ENCODE peak calls at places on chromosomes 11 and 22, in four cellular contexts. T is fibroblast of lung, S is skeletal muscle cell, E is AG04450. P is an unnamed sample.

GRCh38 chr11:93330446-93330984 is at the start of gene DEUP1:
- DNase-seq in E (no peak), T (peak; percentile 28), S (no peak), P (peak; percentile 58)

GRCh38 chr11:17714356-17714854 is 5.0 kb upstream of the MYOD1 start:
- DNase-seq in T (no peak), S (no peak), E (no peak), P (no peak)

GRCh38 chr11:111299111-111300026 is 1.0 kb downstream of the POU2AF3 start:
- DNase-seq in T (peak; percentile 46), E (no peak), S (no peak), P (peak; percentile 52)

GRCh38 chr11:72227316-72228228 is 3.0 kb downstream of the INPPL1 start:
- DNase-seq in T (peak; percentile 50), E (no peak), S (no peak), P (no peak)

GRCh38 chr11:47375546-47376085 is 2.7 kb downstream of the SPI1 start:
- DNase-seq in S (no peak), T (no peak), E (no peak), P (no peak)

GRCh38 chr11:72760543-72761400 is 8.6 kb upstream of the ARAP1 start:
- DNase-seq in E (no peak), S (peak; percentile 27), T (peak; percentile 72), P (no peak)

GRCh38 chr11:95092549-95093324 is 3.1 kb downstream of the ENDOD1 start:
- DNase-seq in T (peak; percentile 69), S (peak; percentile 53), E (no peak), P (no peak)

GRCh38 chr22:16955678-16956210 is 52.3 kb downstream of the GAB4 start:
- DNase-seq in S (no peak), E (no peak), T (no peak), P (no peak)

GRCh38 chr11:22521226-22521625 is 104.4 kb downstream of the FANCF start:
- DNase-seq in E (no peak), T (peak; percentile 1), S (no peak), P (no peak)

GRCh38 chr22:21945453-21946261 is 7.0 kb downstream of the PPM1F start:
- DNase-seq in T (no peak), E (no peak), S (no peak), P (no peak)

GRCh38 chr11:13962562-13963168 is at the start of gene SPON1:
- DNase-seq in T (peak; percentile 49), E (no peak), S (no peak), P (peak; percentile 75)

GRCh38 chr11:3120071-3120792 is 44.9 kb downstream of the OSBPL5 start:
- DNase-seq in T (no peak), E (no peak), S (no peak), P (no peak)

GRCh38 chr22:23793326-23793725 is 6.6 kb downstream of the SMARCB1 start:
- DNase-seq in S (no peak), E (no peak), T (no peak), P (no peak)

GRCh38 chr11:75349540-75350116 is 1.8 kb downstream of the ARRB1 start:
- DNase-seq in E (no peak), S (no peak), T (no peak), P (peak; percentile 52)

GRCh38 chr22:42646569-42647525 is 2.3 kb downstream of the CYB5R3 start:
- DNase-seq in E (no peak), T (no peak), S (no peak), P (no peak)

GRCh38 chr11:24575392-24575791 is 78.5 kb downstream of the LUZP2 start:
- DNase-seq in E (no peak), T (peak; percentile 43), S (no peak), P (no peak)

GRCh38 chr11:2663915-2664314 is 35.9 kb downstream of the KCNQ1OT1 start:
- DNase-seq in S (no peak), T (no peak), E (no peak), P (no peak)

GRCh38 chr11:86068138-86068861 is 584 bp downstream of the PICALM start:
- DNase-seq in T (no peak), E (no peak), S (no peak), P (peak; percentile 23)

GRCh38 chr11:94791216-94791889 is 23.2 kb downstream of the AMOTL1 start:
- DNase-seq in E (no peak), S (no peak), T (no peak), P (no peak)

GRCh38 chr11:12224537-12224893 is 114.1 kb downstream of the MICAL2 start:
- DNase-seq in S (peak; percentile 76), T (peak; percentile 97), E (peak; percentile 88), P (no peak)

GRCh38 chr22:42180349-42180842 is 49.8 kb upstream of the CYP2D6 start:
- DNase-seq in T (peak; percentile 15), E (no peak), S (no peak), P (no peak)

GRCh38 chr22:46815896-46816721 is 53.7 kb downstream of the TBC1D22A start:
- DNase-seq in S (no peak), T (peak; percentile 60), E (no peak), P (no peak)

GRCh38 chr11:86459682-86460460 is 85.2 kb downstream of the CCDC81 start:
- DNase-seq in S (peak; percentile 88), T (peak; percentile 71), E (peak; percentile 83), P (no peak)

GRCh38 chr22:23283591-23284503 is 103.5 kb downstream of the BCR start:
- DNase-seq in T (no peak), E (no peak), S (no peak), P (no peak)

GRCh38 chr11:122068096-122068495 is 47.9 kb downstream of the BLID start:
- DNase-seq in S (no peak), T (no peak), E (no peak), P (no peak)
- H3K4me3 ChIP-seq in S (no peak overlapping the region), T (no peak overlapping the region), E (no peak overlapping the region), P (no peak overlapping the region)

DNA sequence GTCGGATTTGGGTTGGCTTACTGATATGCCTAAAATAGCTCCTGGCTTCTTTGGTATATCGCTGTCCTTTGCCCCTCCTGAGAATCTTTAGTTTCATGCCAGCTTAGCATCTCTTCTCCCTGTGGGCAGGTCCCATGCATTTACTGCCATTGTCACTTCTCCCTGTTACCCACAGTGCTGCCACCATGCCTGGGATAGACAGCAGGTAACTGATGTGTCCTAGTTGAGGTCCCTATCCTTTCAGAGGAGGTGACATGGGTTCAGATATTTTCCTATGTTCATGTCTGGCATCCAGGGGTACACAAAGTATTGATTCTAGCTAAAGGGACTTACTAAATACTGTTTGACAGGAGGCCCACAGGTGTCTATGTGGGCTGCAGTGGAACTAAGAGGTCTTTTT is 8.3 kb downstream of the TIMP3 start:
- DNase-seq in E (no peak), S (no peak), T (no peak), P (no peak)
- H3K4me3 ChIP-seq in E (no peak overlapping the region), S (no peak overlapping the region), T (no peak overlapping the region), P (no peak overlapping the region)

DNA sequence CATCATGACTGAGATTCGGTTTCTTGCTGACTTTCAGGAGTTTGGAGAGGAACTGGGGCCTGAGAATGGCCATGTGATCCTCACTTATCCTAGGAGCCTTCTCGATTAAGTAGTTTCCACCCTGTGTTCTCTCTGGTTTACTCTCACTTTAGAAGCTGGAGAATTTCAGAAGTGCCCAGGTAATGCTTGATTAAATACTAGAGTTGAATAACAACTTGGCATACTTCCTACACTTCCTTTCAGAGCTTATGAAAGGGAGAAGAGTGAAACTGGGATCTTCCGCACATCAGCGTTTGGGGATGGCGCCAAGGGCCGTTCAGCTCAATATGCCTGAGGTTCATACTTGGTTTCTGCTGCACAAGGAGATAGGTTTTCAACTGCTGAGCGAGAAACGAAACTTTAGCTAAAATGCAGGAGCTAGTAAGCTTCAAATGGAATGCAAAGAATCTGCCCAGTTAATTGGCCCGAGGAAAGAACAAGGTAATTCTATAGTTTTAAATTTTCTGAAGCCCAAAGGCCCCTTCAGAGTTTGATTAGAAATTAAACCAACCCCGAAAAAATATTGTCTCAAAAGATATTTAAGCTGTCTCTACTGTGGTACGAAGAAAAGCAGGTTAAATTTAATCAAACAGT is 823 bp upstream of the MUC15 start:
- DNase-seq in T (no peak), E (no peak), S (no peak), P (peak; percentile 8)
- H3K4me3 ChIP-seq in T (no peak overlapping the region), E (no peak overlapping the region), S (no peak overlapping the region), P (no peak overlapping the region)

GRCh38 chr11:90757851-90758494 is 535.1 kb upstream of the CHORDC1 start:
- DNase-seq in S (no peak), E (no peak), T (no peak), P (no peak)

GRCh38 chr11:90756617-90757016 is 533.8 kb upstream of the CHORDC1 start:
- DNase-seq in E (no peak), S (no peak), T (no peak), P (no peak)

DNA sequence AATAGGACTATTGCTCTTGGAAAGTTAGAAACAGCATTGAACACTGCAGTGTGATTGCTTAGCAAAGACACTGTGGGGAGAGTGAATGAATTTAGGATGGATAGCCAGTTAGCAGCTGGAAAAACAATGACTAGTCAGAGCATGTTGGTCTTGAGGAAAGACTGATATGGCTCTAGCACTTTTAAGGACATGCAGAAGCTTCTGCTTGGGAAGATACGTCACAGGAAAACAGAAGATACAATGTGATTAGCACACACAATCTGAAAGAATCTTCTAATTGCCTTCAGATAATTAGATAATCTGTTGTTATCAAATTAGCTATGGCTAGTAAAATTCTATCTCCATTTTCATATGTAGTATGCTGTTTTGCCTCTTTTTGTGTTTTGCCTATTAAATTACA is 530.7 kb upstream of the CHORDC1 start:
- DNase-seq in E (no peak), T (no peak), S (no peak), P (no peak)
- H3K4me3 ChIP-seq in E (no peak overlapping the region), T (no peak overlapping the region), S (no peak overlapping the region), P (no peak overlapping the region)

GRCh38 chr22:50035976-50036375 is 22.1 kb downstream of the TTLL8 start:
- DNase-seq in S (no peak), E (no peak), T (no peak), P (no peak)

GRCh38 chr22:50032941-50033601 is 20.5 kb upstream of the IL17REL start:
- DNase-seq in E (no peak), S (no peak), T (no peak), P (no peak)

GRCh38 chr22:50032109-50032871 is 19.7 kb upstream of the IL17REL start:
- DNase-seq in T (no peak), E (no peak), S (no peak), P (no peak)

GRCh38 chr22:50034126-50035081 is 21.8 kb upstream of the IL17REL start:
- DNase-seq in S (no peak), T (no peak), E (no peak), P (no peak)

GRCh38 chr22:50035131-50035881 is 22.7 kb upstream of the IL17REL start:
- DNase-seq in E (no peak), T (no peak), S (no peak), P (no peak)
- H3K4me3 ChIP-seq in E (no peak overlapping the region), T (no peak overlapping the region), S (no peak overlapping the region), P (no peak overlapping the region)

P was measured in neuronal stem cell.